ENCODE peak calls at places on chromosomes 7 and 10, in six cellular contexts. K is dermis microvascular lymphatic vessel endothelial cell, X is HT-29, I is HFF-Myc, B is GM12865, A is endothelial cell. F is an unnamed sample.
A peak's percentile ranks its signal among the peaks of the same experiment; 100 is the strongest.

GRCh38 chr10:49177391-49178355 is 10.5 kb downstream of the TMEM273 start:
- DNase-seq in I (peak; percentile 52), B (peak; percentile 88), A (no peak), X (no peak), K (peak; percentile 73), F (no peak)

GRCh38 chr10:69075431-69075830 is 12.5 kb upstream of the SRGN start:
- DNase-seq in X (no peak), A (no peak), K (no peak), B (no peak), I (no peak), F (no peak)

GRCh38 chr7:140541513-140542192 is 62.3 kb upstream of the MKRN1 start:
- DNase-seq in X (peak; percentile 41), I (peak; percentile 97), A (peak; percentile 21), K (peak; percentile 28), B (no peak), F (no peak)

GRCh38 chr10:31157125-31157983 is 125.7 kb upstream of the ZNF438 start:
- DNase-seq in I (peak; percentile 26), X (no peak), A (no peak), B (no peak), K (no peak), F (no peak)

GRCh38 chr10:49115015-49115795 is at the start of gene VSTM4:
- DNase-seq in I (no peak), B (no peak), X (no peak), K (no peak), A (peak; percentile 50), F (no peak)

GRCh38 chr7:7570584-7570983 is 3.9 kb downstream of the MIOS start:
- DNase-seq in I (no peak), X (no peak), K (no peak), B (peak; percentile 32), A (no peak), F (no peak)

GRCh38 chr7:79502151-79502550 is 48.7 kb upstream of the MAGI2 start:
- DNase-seq in X (peak; percentile 25), K (no peak), A (no peak), B (no peak), I (no peak), F (no peak)

GRCh38 chr7:137870684-137871083 is 23.9 kb upstream of the DGKI start:
- DNase-seq in K (no peak), X (no peak), A (no peak), I (no peak), B (no peak), F (no peak)

GRCh38 chr7:78578701-78579100 is 780.1 kb downstream of the PHTF2 start:
- DNase-seq in I (no peak), X (no peak), A (no peak), K (no peak), B (no peak), F (no peak)

GRCh38 chr10:114401195-114401741 is 3.0 kb downstream of the AFAP1L2 start:
- DNase-seq in K (peak; percentile 45), B (peak; percentile 30), A (no peak), X (no peak), I (peak; percentile 56), F (no peak)

GRCh38 chr7:47932466-47933037 is 15.7 kb downstream of the PKD1L1 start:
- DNase-seq in B (no peak), X (no peak), A (no peak), I (no peak), K (no peak), F (peak; percentile 74)

GRCh38 chr10:60048146-60048545 is 141.8 kb upstream of the CCDC6 start:
- DNase-seq in A (peak; percentile 14), I (peak; percentile 14), X (peak; percentile 64), B (no peak), K (no peak), F (no peak)

GRCh38 chr7:140275069-140275961 is 98.5 kb upstream of the KDM7A start:
- DNase-seq in B (no peak), I (no peak), A (no peak), X (no peak), K (peak; percentile 91), F (no peak)

GRCh38 chr10:33537066-33537465 is 202.6 kb upstream of the NRP1 start:
- DNase-seq in A (no peak), B (no peak), X (no peak), I (no peak), K (no peak), F (no peak)

GRCh38 chr10:124164252-124164651 is 70.9 kb upstream of the CHST15 start:
- DNase-seq in X (no peak), I (no peak), B (no peak), A (no peak), K (peak; percentile 46), F (no peak)

GRCh38 chr10:29535012-29535777 is 99.6 kb downstream of the SVIL start:
- DNase-seq in X (peak; percentile 96), K (no peak), B (no peak), A (peak; percentile 58), I (peak; percentile 70), F (no peak)

GRCh38 chr10:91090761-91091529 is 129.5 kb upstream of the PCGF5 start:
- DNase-seq in K (no peak), I (no peak), A (no peak), X (no peak), B (peak; percentile 54), F (no peak)

GRCh38 chr7:82925331-82925730 is 237.4 kb downstream of the PCLO start:
- DNase-seq in K (no peak), B (no peak), I (no peak), X (no peak), A (no peak), F (no peak)

GRCh38 chr7:36473454-36474282 is 84.0 kb downstream of the ANLN start:
- DNase-seq in K (no peak), B (peak; percentile 33), I (no peak), X (peak; percentile 66), A (peak; percentile 73), F (peak; percentile 74)

GRCh38 chr10:1465421-1465902 is 271.9 kb downstream of the ADARB2 start:
- DNase-seq in B (peak; percentile 48), A (no peak), K (no peak), X (no peak), I (no peak), F (peak; percentile 56)

GRCh38 chr7:100493476-100494264 is 9.9 kb downstream of the NYAP1 start:
- DNase-seq in K (no peak), A (peak; percentile 51), X (no peak), I (no peak), B (peak; percentile 69), F (peak; percentile 58)

GRCh38 chr10:132858121-132859081 is 72.5 kb upstream of the NKX6-2 start:
- DNase-seq in K (no peak), I (no peak), X (no peak), B (no peak), A (no peak), F (peak; percentile 47)

GRCh38 chr7:123275036-123275753 is 75.4 kb upstream of the SLC13A1 start:
- DNase-seq in X (no peak), A (no peak), I (no peak), B (no peak), K (no peak), F (no peak)

F was measured in Karpas-422.